ENCODE peak calls at places on chromosomes 11 and 22, in five cellular contexts. K, J, B, W and Y are unnamed samples.

GRCh38 chr11:86805873-86806310 is 5.5 kb downstream of the PRSS23 start:
- DNase-seq in K (no peak), J (peak; percentile 41), B (no peak), W (no peak), Y (no peak)

GRCh38 chr11:59011672-59012071 is 72.4 kb downstream of the GLYATL1 start:
- DNase-seq in K (no peak), J (no peak), B (no peak), W (no peak), Y (no peak)

GRCh38 chr11:15716550-15716949 is 601.8 kb downstream of the INSC start:
- DNase-seq in K (no peak), J (peak; percentile 3), B (no peak), W (no peak), Y (no peak)

GRCh38 chr11:1232328-1233321 is 9.8 kb downstream of the MUC5B start:
- DNase-seq in K (no peak), J (no peak), B (peak; percentile 33), W (no peak), Y (peak; percentile 87)

GRCh38 chr11:46119352-46120216 is 1.7 kb downstream of the PHF21A start:
- DNase-seq in K (peak; percentile 82), J (peak; percentile 22), B (peak; percentile 62), W (peak; percentile 38), Y (no peak)

GRCh38 chr11:12822623-12823022 is 148.4 kb downstream of the TEAD1 start:
- DNase-seq in K (no peak), J (no peak), B (no peak), W (no peak), Y (no peak)

GRCh38 chr22:16818538-16818937 is 6.7 kb downstream of the XKR3 start:
- DNase-seq in K (no peak), J (no peak), B (no peak), W (no peak), Y (no peak)

GRCh38 chr11:577611-577894 is 1.3 kb downstream of the PHRF1 start:
- DNase-seq in K (no peak), J (no peak), B (no peak), W (no peak), Y (no peak)

GRCh38 chr22:40631925-40632324 is 4.6 kb downstream of the MRTFA start:
- DNase-seq in K (no peak), J (no peak), B (no peak), W (no peak), Y (peak; percentile 12)

GRCh38 chr22:23259916-23260644 is 79.8 kb downstream of the BCR start:
- DNase-seq in K (no peak), J (no peak), B (no peak), W (no peak), Y (no peak)

GRCh38 chr11:64341429-64341828 is 1.4 kb downstream of the CCDC88B start:
- DNase-seq in K (no peak), J (no peak), B (no peak), W (no peak), Y (no peak)

GRCh38 chr22:26579331-26579886 is 10.5 kb downstream of the TPST2 start:
- DNase-seq in K (no peak), J (no peak), B (peak; percentile 62), W (no peak), Y (no peak)

GRCh38 chr11:114308689-114309089 is 12.5 kb downstream of the NNMT start:
- DNase-seq in K (peak; percentile 84), J (no peak), B (no peak), W (peak; percentile 15), Y (no peak)

GRCh38 chr22:31950226-31950625 is 5.9 kb downstream of the YWHAH start:
- DNase-seq in K (no peak), J (no peak), B (no peak), W (no peak), Y (peak; percentile 11)

GRCh38 chr11:123645576-123645975 is 8.8 kb downstream of the SCN3B start:
- DNase-seq in K (no peak), J (no peak), B (no peak), W (no peak), Y (no peak)

GRCh38 chr11:45082744-45083543 is 63.5 kb upstream of the PRDM11 start:
- DNase-seq in K (no peak), J (no peak), B (no peak), W (no peak), Y (no peak)

DNA sequence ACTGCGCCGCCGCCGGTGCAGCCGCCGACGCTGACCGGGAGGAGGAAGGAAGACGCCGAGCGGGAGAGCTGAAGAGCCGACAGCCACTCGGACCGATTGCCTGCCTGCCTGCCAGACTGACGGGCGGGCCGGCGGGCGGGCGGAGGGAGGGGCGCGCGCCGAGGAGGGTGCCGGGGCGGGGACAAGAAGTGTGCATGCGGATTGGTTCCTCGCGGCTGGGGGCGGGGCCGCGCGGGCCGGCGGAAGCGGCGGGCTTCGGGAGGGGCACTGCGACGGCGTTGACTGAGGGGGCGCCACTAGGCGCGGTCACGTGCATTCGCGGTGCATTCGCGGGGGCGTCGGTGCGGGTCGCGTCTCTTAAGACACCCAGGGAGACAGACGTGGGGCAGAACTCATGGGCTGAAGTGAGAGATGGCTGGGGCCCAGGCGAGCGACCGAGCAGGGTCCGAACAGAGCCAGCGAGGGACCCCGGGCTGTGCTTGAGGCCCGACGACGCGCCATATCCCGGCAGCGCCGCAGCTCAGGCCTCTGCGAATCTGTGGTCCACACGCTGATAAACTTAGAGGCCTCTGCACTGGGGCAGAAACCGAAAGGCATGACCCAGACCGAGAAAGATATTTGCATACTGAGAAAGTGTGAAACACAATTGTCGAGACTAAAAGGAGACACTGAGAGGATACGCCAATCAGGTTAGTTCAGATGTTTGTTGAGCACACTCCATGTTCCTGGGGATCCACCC is at the start of gene MAPK1:
- DNase-seq in K (peak; percentile 93), J (peak; percentile 77), B (peak; percentile 87), W (peak; percentile 91), Y (peak; percentile 97)
- TF ChIP-seq CTCF in K (no peak), J (peak; percentile 35), B (peak; percentile 33), W (no peak), Y (peak; percentile 75)

GRCh38 chr11:26457660-26458059 is 114.4 kb downstream of the MUC15 start:
- DNase-seq in K (no peak), J (no peak), B (no peak), W (no peak), Y (no peak)
- TF ChIP-seq CTCF in K (no peak), J (no peak), B (no peak), W (no peak), Y (no peak)

GRCh38 chr11:24496728-24497396 is at the start of gene LUZP2:
- DNase-seq in K (peak; percentile 27), J (peak; percentile 50), B (no peak), W (no peak), Y (peak; percentile 83)
- TF ChIP-seq CTCF in K (no peak), J (no peak), B (no peak), W (no peak), Y (peak; percentile 64)

GRCh38 chr22:33385611-33386010 is 327.4 kb upstream of the SYN3 start:
- DNase-seq in K (no peak), J (no peak), B (no peak), W (no peak), Y (no peak)

GRCh38 chr22:33381531-33382406 is 323.6 kb upstream of the SYN3 start:
- DNase-seq in K (no peak), J (no peak), B (no peak), W (no peak), Y (no peak)

GRCh38 chr22:33389927-33390326 is 331.7 kb upstream of the SYN3 start:
- DNase-seq in K (peak; percentile 4), J (no peak), B (no peak), W (no peak), Y (no peak)

GRCh38 chr22:33382427-33382826 is 324.2 kb upstream of the SYN3 start:
- DNase-seq in K (no peak), J (no peak), B (no peak), W (no peak), Y (no peak)

DNA sequence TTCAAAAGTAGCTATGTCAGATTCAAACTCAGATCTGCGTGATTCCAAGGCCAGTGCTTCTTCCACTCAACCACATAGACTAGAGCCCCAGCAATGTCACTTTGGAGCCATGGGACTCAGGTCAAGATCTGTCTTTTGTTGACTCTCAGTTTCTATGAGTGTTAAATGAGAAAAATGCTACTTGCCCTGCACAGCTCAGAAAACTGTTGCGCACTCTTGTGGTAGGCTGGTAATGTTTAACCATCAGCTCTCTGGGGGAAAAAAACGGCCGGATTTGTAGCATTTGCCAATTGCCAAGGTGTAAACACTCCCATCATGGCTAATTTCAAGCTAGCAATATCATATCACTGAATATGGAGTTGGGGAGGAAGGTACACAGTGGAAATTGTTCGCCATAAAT is 328.1 kb upstream of the SYN3 start:
- DNase-seq in K (no peak), J (no peak), B (no peak), W (no peak), Y (no peak)
- TF ChIP-seq CTCF in K (no peak), J (no peak), B (no peak), W (no peak), Y (no peak)

DNA sequence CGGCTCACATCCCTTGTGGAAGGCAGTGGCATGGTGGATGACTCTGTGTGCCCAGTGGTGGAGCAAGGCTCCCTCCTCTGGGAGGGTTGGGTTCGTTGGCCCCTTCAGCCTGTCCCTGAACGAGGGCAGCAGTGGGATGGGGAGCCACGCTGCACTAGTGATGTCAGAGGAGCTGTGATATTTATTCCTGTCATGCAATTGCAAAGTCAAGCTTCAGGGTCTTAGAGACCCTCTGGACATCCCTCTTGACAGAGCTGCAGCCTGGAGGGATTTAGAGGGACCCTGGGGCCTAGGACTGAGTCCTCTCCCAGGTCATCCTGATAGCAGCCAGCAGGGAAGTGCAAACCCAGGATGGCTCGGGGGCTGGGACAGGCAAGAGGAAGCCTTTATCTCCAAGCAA is 78.2 kb upstream of the NARS2 start:
- DNase-seq in K (no peak), J (no peak), B (no peak), W (no peak), Y (no peak)
- TF ChIP-seq CTCF in K (no peak), J (no peak), B (no peak), W (no peak), Y (no peak)

DNA sequence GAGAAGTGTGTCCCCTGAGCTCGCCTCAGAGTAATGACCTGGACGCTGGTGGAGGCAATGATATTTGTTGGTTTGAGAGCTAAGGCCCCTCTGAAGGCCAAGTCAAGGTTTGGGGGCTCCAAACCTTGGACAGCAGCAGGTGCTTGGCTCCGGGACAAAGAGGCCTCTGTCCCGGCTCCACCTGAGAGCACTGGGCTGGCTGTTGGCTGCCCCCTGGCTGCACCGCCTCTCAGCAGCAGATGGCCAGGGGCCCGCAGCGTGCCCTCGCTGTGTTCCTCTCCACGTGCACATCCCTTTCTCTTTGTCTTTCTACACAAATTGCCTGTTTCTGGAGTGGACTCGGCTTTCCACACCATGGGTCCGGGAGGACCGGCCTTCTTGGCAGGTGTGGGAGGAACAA is 301.3 kb downstream of the NTM start:
- DNase-seq in K (no peak), J (no peak), B (no peak), W (no peak), Y (no peak)
- TF ChIP-seq CTCF in K (no peak), J (no peak), B (no peak), W (no peak), Y (peak; percentile 40)

GRCh38 chr11:72030428-72031045 is 31.8 kb downstream of the IL18BP start:
- DNase-seq in K (no peak), J (no peak), B (no peak), W (no peak), Y (no peak)
- TF ChIP-seq CTCF in K (no peak), J (no peak), B (no peak), W (no peak), Y (no peak)